ENCODE peak calls at places on chromosomes 6 and 20, in six cellular contexts. G is HFFc6, T is uterus, K is GM13976, I is kidney epithelial cell, L is AG09309. O is an unnamed sample.

GRCh38 chr6:35312076-35312762 is 14.6 kb downstream of the DEF6 start:
- DNase-seq in G (no peak), T (no peak), K (no peak), I (no peak), L (no peak), O (no peak)

GRCh38 chr6:15512126-15512525 is 150.7 kb downstream of the DTNBP1 start:
- DNase-seq in G (no peak), T (no peak), K (no peak), I (no peak), L (no peak), O (peak)

GRCh38 chr6:118574051-118574865 is 26.2 kb downstream of the PLN start:
- DNase-seq in G (no peak), T (no peak), K (no peak), I (no peak), L (no peak), O (no peak)

GRCh38 chr6:11522819-11523218 is 14.7 kb upstream of the TMEM170B start:
- DNase-seq in G (no peak), T (no peak), K (no peak), I (no peak), L (no peak), O (no peak)

GRCh38 chr20:53227523-53227922 is 255.4 kb downstream of the TSHZ2 start:
- DNase-seq in G (no peak), T (no peak), K (no peak), I (no peak), L (no peak), O (no peak)

GRCh38 chr6:109794201-109794926 is 103.3 kb downstream of the FIG4 start:
- DNase-seq in G (peak), T (no peak), K (no peak), I (no peak), L (peak), O (no peak)

GRCh38 chr6:2999005-2999620 is 581 bp upstream of the NQO2 start:
- DNase-seq in G (peak), T (no peak), K (no peak), I (no peak), L (peak), O (peak)

GRCh38 chr6:74574794-74575193 is 631.1 kb downstream of the COL12A1 start:
- DNase-seq in G (peak), T (no peak), K (no peak), I (no peak), L (no peak), O (no peak)

GRCh38 chr20:45948742-45949541 is 14.5 kb downstream of the PCIF1 start:
- DNase-seq in G (no peak), T (no peak), K (no peak), I (no peak), L (no peak), O (no peak)

GRCh38 chr20:38649275-38649891 is 47.8 kb downstream of the ARHGAP40 start:
- DNase-seq in G (peak), T (no peak), K (peak), I (no peak), L (no peak), O (peak)

GRCh38 chr6:72619883-72620696 is 1.8 kb upstream of the KCNQ5 start:
- DNase-seq in G (peak), T (no peak), K (peak), I (no peak), L (no peak), O (peak)
- TF ChIP-seq CTCF in G (peak), T (no peak), K (no peak), I (no peak), L (no peak), O (no peak)

DNA sequence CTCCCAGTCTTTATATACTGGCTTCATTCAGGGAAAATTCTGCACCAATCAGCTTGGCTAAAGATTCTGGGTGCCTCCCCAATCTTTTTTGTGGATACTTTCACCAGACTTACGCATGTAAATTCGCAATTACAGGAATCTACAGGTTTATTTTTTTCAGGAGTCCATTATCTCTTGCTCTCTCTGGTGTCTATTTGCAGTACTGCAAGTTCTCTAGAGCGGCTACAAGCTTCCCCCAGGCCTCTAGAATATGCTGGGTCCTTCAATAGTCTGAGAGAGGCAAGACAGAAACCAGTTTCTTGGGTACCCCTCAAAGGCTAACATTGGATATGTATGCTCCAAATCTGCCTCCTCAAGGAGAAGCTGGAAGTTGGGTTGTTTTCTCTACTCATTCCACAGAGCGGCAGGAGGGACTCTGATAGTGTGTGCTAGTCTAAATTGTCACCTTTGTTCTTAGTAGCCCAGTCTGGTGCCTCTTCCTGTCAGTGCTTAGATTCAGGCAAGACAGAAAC is 58.5 kb downstream of the SUN5 start:
- DNase-seq in G (peak), T (no peak), K (peak), I (peak), L (peak), O (peak)
- TF ChIP-seq CTCF in G (peak), T (no peak), K (no peak), I (peak), L (peak), O (peak)

DNA sequence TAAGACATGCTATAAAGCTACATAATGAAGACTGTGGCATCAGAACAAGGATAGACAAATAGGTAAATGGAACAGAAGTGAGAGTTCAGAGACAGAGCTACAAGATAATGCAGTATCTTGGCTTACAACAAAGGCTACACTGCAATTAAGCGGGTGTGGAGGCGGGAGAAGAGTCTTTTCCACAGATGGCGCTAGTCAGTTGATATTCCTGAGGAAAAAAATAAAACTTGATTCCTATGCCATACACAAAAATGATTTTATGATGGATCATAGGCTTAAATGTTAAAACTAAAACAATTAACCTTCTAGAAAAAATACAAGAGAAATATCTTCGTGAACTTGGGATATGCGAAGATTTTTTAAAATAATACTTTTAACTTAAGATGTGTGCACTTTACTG is 31.0 kb downstream of the RIN2 start:
- DNase-seq in G (no peak), T (no peak), K (no peak), I (no peak), L (no peak), O (no peak)
- TF ChIP-seq CTCF in G (peak), T (no peak), K (no peak), I (no peak), L (no peak), O (no peak)

GRCh38 chr6:121334299-121335104 is at the start of gene TBC1D32:
- DNase-seq in G (peak), T (peak), K (peak), I (peak), L (peak), O (peak)
- TF ChIP-seq CTCF in G (peak), T (no peak), K (no peak), I (no peak), L (no peak), O (no peak)

GRCh38 chr6:28496099-28496779 is 19.4 kb downstream of the GPX6 start:
- DNase-seq in G (no peak), T (no peak), K (no peak), I (no peak), L (no peak), O (no peak)
- TF ChIP-seq CTCF in G (peak), T (no peak), K (no peak), I (peak), L (no peak), O (no peak)

GRCh38 chr20:50625986-50626677 is 65.2 kb downstream of the RIPOR3 start:
- DNase-seq in G (peak), T (peak), K (no peak), I (no peak), L (no peak), O (peak)
- TF ChIP-seq CTCF in G (peak), T (peak), K (no peak), I (peak), L (peak), O (peak)

DNA sequence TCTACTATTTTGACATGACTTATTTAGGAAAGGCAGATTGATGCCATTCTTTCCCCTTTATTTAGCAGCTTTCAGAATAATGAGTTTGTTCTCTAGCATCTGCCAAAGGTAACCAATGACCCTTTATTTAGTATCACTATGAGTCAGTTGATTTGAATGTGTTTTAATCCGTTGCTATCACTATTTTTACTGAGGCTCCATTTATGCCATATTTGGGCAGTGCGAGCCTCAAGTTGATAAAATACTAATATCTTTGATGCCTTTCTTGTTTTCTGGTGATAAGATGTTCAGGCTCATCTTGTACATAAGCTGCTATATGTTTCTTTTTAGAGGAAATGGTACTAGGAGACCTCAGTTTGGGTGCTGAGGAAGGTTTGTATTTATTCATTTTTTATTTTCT is 15.6 kb upstream of the NOTCH4 start:
- DNase-seq in G (no peak), T (no peak), K (no peak), I (no peak), L (no peak), O (no peak)
- TF ChIP-seq CTCF in G (no peak), T (no peak), K (no peak), I (no peak), L (no peak), O (no peak)

DNA sequence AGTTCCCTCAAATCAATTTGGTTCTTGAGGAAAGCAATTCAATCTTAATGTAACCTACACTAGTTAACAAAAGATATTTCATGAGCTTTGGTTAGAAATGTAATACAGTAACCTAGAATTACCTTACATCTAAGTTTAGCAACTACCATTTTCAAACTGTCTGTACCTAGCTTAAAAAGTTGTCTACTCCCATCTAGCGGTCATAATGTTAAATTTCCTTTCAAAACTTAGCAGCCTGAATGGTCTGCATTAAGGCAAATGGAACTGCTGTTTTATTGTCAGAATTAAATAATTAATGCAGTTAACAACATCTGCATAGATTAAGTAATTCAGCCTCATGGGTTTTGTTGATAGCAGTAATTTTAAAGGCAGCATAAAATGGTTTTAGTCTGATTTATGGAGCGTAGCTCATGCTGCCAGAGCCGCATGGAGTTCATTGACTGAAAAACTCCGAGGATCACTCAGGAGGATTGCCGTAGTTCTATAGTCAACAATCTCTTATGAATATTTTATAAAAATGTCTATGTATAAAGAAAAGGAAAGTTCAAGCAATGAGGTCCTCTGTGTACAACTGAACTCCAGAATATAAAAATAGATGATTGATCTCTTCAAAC is 485.4 kb upstream of the MANEA start:
- DNase-seq in G (peak), T (no peak), K (no peak), I (peak), L (peak), O (no peak)
- TF ChIP-seq CTCF in G (peak), T (no peak), K (peak), I (peak), L (peak), O (peak)

GRCh38 chr6:168713839-168714238 is 272.9 kb downstream of the SMOC2 start:
- DNase-seq in G (no peak), T (no peak), K (no peak), I (no peak), L (no peak), O (peak)
- TF ChIP-seq CTCF in G (peak), T (no peak), K (no peak), I (peak), L (no peak), O (no peak)

GRCh38 chr6:21228411-21228810 is 365.1 kb upstream of the SOX4 start:
- DNase-seq in G (peak), T (no peak), K (no peak), I (no peak), L (no peak), O (no peak)

GRCh38 chr6:21230536-21230935 is 363.0 kb upstream of the SOX4 start:
- DNase-seq in G (no peak), T (no peak), K (no peak), I (no peak), L (no peak), O (no peak)

GRCh38 chr6:21229061-21229460 is 364.5 kb upstream of the SOX4 start:
- DNase-seq in G (no peak), T (no peak), K (no peak), I (no peak), L (no peak), O (no peak)

DNA sequence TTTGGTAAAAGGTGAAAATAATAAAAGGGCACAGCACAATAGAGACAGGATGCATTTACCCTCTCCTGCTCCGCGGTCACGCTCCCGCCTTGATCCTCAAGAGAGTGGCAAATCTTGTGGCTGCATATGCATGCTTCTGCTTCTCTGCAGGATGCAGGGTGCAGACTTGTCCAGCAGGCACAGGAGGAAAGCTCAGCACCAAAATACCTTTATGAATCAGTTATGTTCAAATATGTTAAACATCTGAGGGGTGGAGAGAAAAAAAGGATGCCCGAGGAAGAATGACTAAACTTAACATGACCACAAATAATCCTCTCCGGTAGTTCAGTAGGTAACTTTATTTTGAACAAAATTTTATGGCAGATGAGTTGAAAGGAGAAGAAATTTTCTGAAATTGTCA is 366.1 kb upstream of the SOX4 start:
- DNase-seq in G (peak), T (no peak), K (no peak), I (no peak), L (no peak), O (no peak)
- TF ChIP-seq CTCF in G (no peak), T (no peak), K (no peak), I (no peak), L (peak), O (no peak)

O was measured in endothelial cell.